ENCODE peak calls at places on chromosome 14, in four cellular contexts. N, V, Y and Q are unnamed samples.

GRCh38 chr14:57960946-57961792 is 95.3 kb upstream of the SLC35F4 start:
- DNase-seq in Y (no peak), N (no peak), V (no peak), Q (no peak)

GRCh38 chr14:23121401-23121800 is 2.3 kb upstream of the CEBPE start:
- DNase-seq in N (peak; percentile 13), V (no peak), Y (peak; percentile 84), Q (peak; percentile 67)

GRCh38 chr14:98926802-98927201 is 345.2 kb downstream of the BCL11B start:
- DNase-seq in Y (no peak), N (no peak), V (no peak), Q (no peak)

GRCh38 chr14:35944847-35945246 is 118.7 kb downstream of the BRMS1L start:
- DNase-seq in V (peak; percentile 56), Y (no peak), N (no peak), Q (peak; percentile 50)

GRCh38 chr14:96986701-96987474 is 189.7 kb downstream of the VRK1 start:
- DNase-seq in N (no peak), V (no peak), Y (no peak), Q (peak; percentile 42)

GRCh38 chr14:22314183-22314820 is 274.7 kb downstream of the DAD1 start:
- DNase-seq in N (peak; percentile 40), Y (peak; percentile 15), V (peak; percentile 71), Q (peak; percentile 71)

GRCh38 chr14:91377700-91378652 is 39.6 kb downstream of the CCDC88C start:
- DNase-seq in N (no peak), Y (no peak), V (no peak), Q (peak; percentile 54)

GRCh38 chr14:22606380-22606779 is 8.3 kb downstream of the ABHD4 start:
- DNase-seq in V (peak; percentile 39), N (no peak), Y (no peak), Q (no peak)

GRCh38 chr14:31945074-31945613 is 132.0 kb upstream of the ARHGAP5 start:
- DNase-seq in N (peak; percentile 43), V (peak; percentile 68), Y (no peak), Q (peak; percentile 33)

GRCh38 chr14:25136811-25137210 is 86.9 kb upstream of the STXBP6 start:
- DNase-seq in Y (no peak), V (no peak), N (no peak), Q (no peak)

GRCh38 chr14:104180561-104181165 is 42.3 kb downstream of the KIF26A start:
- DNase-seq in V (no peak), Y (no peak), N (no peak), Q (no peak)

GRCh38 chr14:56247495-56248087 is 129.4 kb downstream of the PELI2 start:
- DNase-seq in Y (no peak), N (no peak), V (peak; percentile 19), Q (no peak)
- TF ChIP-seq CTCF in Y (no peak), N (peak; percentile 20), V (peak; percentile 49), Q (no peak)

GRCh38 chr14:72907886-72908285 is 14.0 kb upstream of the DPF3 start:
- DNase-seq in V (no peak), N (no peak), Y (no peak), Q (no peak)
- H3K4me3 ChIP-seq in V (no peak overlapping the region), N (no peak overlapping the region), Y (no peak overlapping the region), Q (no peak overlapping the region)

GRCh38 chr14:86038401-86038985 is 508.5 kb downstream of the FLRT2 start:
- DNase-seq in N (no peak), V (peak; percentile 41), Y (no peak), Q (peak; percentile 39)
- TF ChIP-seq CTCF in N (peak; percentile 67), V (peak; percentile 20), Y (peak; percentile 7), Q (peak; percentile 69)

GRCh38 chr14:61470261-61470953 is 149.0 kb downstream of the PRKCH start:
- DNase-seq in Y (no peak), N (no peak), V (peak; percentile 83), Q (no peak)
- H3K4me3 ChIP-seq in Y (no peak overlapping the region), N (no peak overlapping the region), V (no peak overlapping the region), Q (no peak overlapping the region)

DNA sequence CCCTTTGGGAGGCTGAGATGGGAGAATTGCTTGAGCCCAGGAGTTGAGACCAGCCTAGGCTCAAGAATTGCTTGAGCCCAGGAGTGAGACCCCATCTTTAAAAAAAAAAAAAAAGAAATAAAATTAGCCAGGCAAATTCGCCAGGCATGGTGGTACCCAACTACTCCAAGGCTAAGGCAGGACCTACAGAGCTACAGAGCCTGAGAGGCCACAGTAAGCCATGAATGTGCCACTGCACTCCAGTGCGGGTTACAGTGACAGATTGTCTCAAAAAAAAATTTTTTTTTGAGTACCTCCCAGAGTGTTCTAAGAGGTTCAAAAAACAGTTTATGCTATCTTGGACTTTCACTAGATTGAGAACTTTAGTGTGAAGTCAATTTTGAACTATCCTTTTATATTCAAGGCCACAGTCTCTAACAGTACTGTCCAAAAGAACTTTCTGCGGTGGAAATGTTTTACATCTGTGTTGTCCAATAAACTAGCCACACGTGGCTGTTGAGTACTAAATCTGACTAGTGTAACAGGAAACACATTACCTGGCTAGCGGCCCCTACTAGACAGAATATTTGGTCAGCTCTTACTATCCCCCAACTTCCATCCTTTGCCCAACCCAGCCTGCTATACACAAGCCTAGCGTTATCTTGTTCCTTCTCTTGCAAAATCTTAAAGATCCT is 2.4 kb downstream of the RPL36AL start:
- DNase-seq in V (no peak), Y (no peak), N (no peak), Q (no peak)
- TF ChIP-seq CTCF in V (no peak), Y (no peak), N (no peak), Q (no peak)

GRCh38 chr14:105315941-105316562 is 1.5 kb downstream of the PACS2 start:
- DNase-seq in V (no peak), N (no peak), Y (no peak), Q (no peak)

GRCh38 chr14:105316968-105317498 is 2.5 kb downstream of the PACS2 start:
- DNase-seq in V (no peak), Y (no peak), N (no peak), Q (no peak)

GRCh38 chr14:105315211-105315721 is 718 bp downstream of the PACS2 start:
- DNase-seq in N (no peak), Y (no peak), V (peak; percentile 35), Q (peak; percentile 34)

GRCh38 chr14:105317546-105317945 is 3.0 kb downstream of the PACS2 start:
- DNase-seq in N (no peak), V (no peak), Y (no peak), Q (no peak)

GRCh38 chr14:105316563-105316941 is 2.0 kb downstream of the PACS2 start:
- DNase-seq in V (no peak), N (no peak), Y (no peak), Q (no peak)
- H3K4me3 ChIP-seq in V (no peak overlapping the region), N (no peak overlapping the region), Y (no peak overlapping the region), Q (no peak overlapping the region)

DNA sequence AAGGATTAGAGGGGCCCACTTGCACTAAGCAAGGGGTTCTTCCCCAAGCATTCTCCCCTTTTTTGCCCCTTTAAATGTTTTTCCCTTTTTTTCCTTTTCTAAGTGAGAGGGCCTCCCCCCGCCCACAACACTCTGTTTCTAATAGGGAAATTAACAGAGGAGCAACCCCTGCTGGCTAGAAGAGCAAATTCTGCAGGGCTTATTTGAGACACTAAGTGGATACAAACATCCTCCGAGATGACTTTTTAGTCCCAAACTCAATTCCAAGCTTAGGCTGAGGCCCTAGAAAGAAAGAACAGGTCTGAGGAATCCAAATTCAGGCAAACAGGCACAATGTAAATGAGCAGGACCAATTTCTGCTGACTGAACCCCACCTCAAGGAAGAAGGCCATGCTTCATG is 138.9 kb downstream of the GPR65 start:
- DNase-seq in Y (no peak), N (no peak), V (no peak), Q (no peak)
- TF ChIP-seq CTCF in Y (no peak), N (no peak), V (no peak), Q (no peak)

GRCh38 chr14:30214456-30215090 is 286.9 kb upstream of the PRKD1 start:
- DNase-seq in V (peak; percentile 62), N (no peak), Y (no peak), Q (peak; percentile 42)
- H3K4me3 ChIP-seq in V (no peak overlapping the region), N (no peak overlapping the region), Y (no peak overlapping the region), Q (no peak overlapping the region)

GRCh38 chr14:61107896-61108295 is 126.9 kb downstream of the SLC38A6 start:
- DNase-seq in Y (no peak), V (no peak), N (no peak), Q (no peak)

GRCh38 chr14:61107148-61107641 is 126.2 kb downstream of the SLC38A6 start:
- DNase-seq in N (no peak), V (no peak), Y (peak; percentile 30), Q (no peak)

GRCh38 chr14:61108742-61109141 is 127.7 kb downstream of the SLC38A6 start:
- DNase-seq in V (no peak), Y (no peak), N (no peak), Q (no peak)

GRCh38 chr14:61104358-61104757 is 123.3 kb downstream of the SLC38A6 start:
- DNase-seq in Y (no peak), V (no peak), N (no peak), Q (peak; percentile 12)

GRCh38 chr14:61106627-61107147 is 125.6 kb downstream of the SLC38A6 start:
- DNase-seq in V (peak; percentile 20), N (no peak), Y (no peak), Q (peak; percentile 38)
- TF ChIP-seq CTCF in V (peak; percentile 19), N (peak; percentile 59), Y (no peak), Q (peak; percentile 40)